ENCODE peak calls at places on chromosomes 3 and 15, in six cellular contexts. One of them, this sample, is unnamed.

GRCh38 chr3:175940243-175940642 is 1081.1 kb downstream of the NAALADL2 start:
- DNase-seq in mesenchymal stem cell: peak
- DNase-seq in neuronal stem cell: no peak
- DNase-seq in IMR-90: peak
- DNase-seq in H9: no peak
- DNase-seq in H1: no peak
- DNase-seq in this sample: peak

GRCh38 chr3:138461696-138462295 is 27.4 kb downstream of the ESYT3 start:
- DNase-seq in mesenchymal stem cell: no peak
- DNase-seq in neuronal stem cell: no peak
- DNase-seq in IMR-90: no peak
- DNase-seq in H9: peak
- DNase-seq in H1: no peak
- DNase-seq in this sample: no peak

GRCh38 chr15:92907880-92908279 is 7.8 kb downstream of the CHD2 start:
- DNase-seq in mesenchymal stem cell: peak
- DNase-seq in neuronal stem cell: no peak
- DNase-seq in IMR-90: peak
- DNase-seq in H9: no peak
- DNase-seq in H1: no peak
- DNase-seq in this sample: no peak

GRCh38 chr15:50549326-50549725 is 2.9 kb upstream of the USP50 start:
- DNase-seq in mesenchymal stem cell: no peak
- DNase-seq in neuronal stem cell: no peak
- DNase-seq in IMR-90: no peak
- DNase-seq in H9: no peak
- DNase-seq in H1: no peak
- DNase-seq in this sample: no peak

GRCh38 chr3:109114746-109115145 is 3.2 kb downstream of the MORC1 start:
- DNase-seq in mesenchymal stem cell: no peak
- DNase-seq in neuronal stem cell: no peak
- DNase-seq in IMR-90: no peak
- DNase-seq in H9: no peak
- DNase-seq in H1: no peak
- DNase-seq in this sample: no peak

GRCh38 chr3:33989229-33989628 is 190.8 kb downstream of the PDCD6IP start:
- DNase-seq in mesenchymal stem cell: no peak
- DNase-seq in neuronal stem cell: no peak
- DNase-seq in IMR-90: no peak
- DNase-seq in H9: peak
- DNase-seq in H1: no peak
- DNase-seq in this sample: no peak

GRCh38 chr3:51681453-51681852 is 10.4 kb downstream of the TEX264 start:
- DNase-seq in mesenchymal stem cell: no peak
- DNase-seq in neuronal stem cell: no peak
- DNase-seq in IMR-90: peak
- DNase-seq in H9: no peak
- DNase-seq in H1: no peak
- DNase-seq in this sample: no peak

GRCh38 chr3:13657660-13658435 is 108.9 kb downstream of the FBLN2 start:
- DNase-seq in mesenchymal stem cell: peak
- DNase-seq in neuronal stem cell: no peak
- DNase-seq in IMR-90: peak
- DNase-seq in H9: peak
- DNase-seq in H1: no peak
- DNase-seq in this sample: peak

GRCh38 chr3:65170357-65171090 is 482.7 kb upstream of the ADAMTS9 start:
- DNase-seq in mesenchymal stem cell: peak
- DNase-seq in neuronal stem cell: no peak
- DNase-seq in IMR-90: peak
- DNase-seq in H9: no peak
- DNase-seq in H1: no peak
- DNase-seq in this sample: peak

GRCh38 chr3:143412084-143412483 is 292.5 kb downstream of the CHST2 start:
- DNase-seq in mesenchymal stem cell: no peak
- DNase-seq in neuronal stem cell: no peak
- DNase-seq in IMR-90: no peak
- DNase-seq in H9: no peak
- DNase-seq in H1: no peak
- DNase-seq in this sample: no peak

GRCh38 chr3:68740087-68740486 is 192.3 kb downstream of the TAFA4 start:
- DNase-seq in mesenchymal stem cell: no peak
- DNase-seq in neuronal stem cell: no peak
- DNase-seq in IMR-90: no peak
- DNase-seq in H9: no peak
- DNase-seq in H1: no peak
- DNase-seq in this sample: no peak

GRCh38 chr15:101127503-101128076 is 124.3 kb downstream of the CHSY1 start:
- DNase-seq in mesenchymal stem cell: peak
- DNase-seq in neuronal stem cell: no peak
- DNase-seq in IMR-90: peak
- DNase-seq in H9: no peak
- DNase-seq in H1: no peak
- DNase-seq in this sample: no peak

GRCh38 chr3:29430558-29430971 is 149.7 kb downstream of the RBMS3 start:
- DNase-seq in mesenchymal stem cell: peak
- DNase-seq in neuronal stem cell: peak
- DNase-seq in IMR-90: peak
- DNase-seq in H9: no peak
- DNase-seq in H1: no peak
- DNase-seq in this sample: peak

GRCh38 chr3:196431193-196432136 is 762 bp downstream of the UBXN7 start:
- DNase-seq in mesenchymal stem cell: peak
- DNase-seq in neuronal stem cell: peak
- DNase-seq in IMR-90: peak
- DNase-seq in H9: no peak
- DNase-seq in H1: no peak
- DNase-seq in this sample: peak

DNA sequence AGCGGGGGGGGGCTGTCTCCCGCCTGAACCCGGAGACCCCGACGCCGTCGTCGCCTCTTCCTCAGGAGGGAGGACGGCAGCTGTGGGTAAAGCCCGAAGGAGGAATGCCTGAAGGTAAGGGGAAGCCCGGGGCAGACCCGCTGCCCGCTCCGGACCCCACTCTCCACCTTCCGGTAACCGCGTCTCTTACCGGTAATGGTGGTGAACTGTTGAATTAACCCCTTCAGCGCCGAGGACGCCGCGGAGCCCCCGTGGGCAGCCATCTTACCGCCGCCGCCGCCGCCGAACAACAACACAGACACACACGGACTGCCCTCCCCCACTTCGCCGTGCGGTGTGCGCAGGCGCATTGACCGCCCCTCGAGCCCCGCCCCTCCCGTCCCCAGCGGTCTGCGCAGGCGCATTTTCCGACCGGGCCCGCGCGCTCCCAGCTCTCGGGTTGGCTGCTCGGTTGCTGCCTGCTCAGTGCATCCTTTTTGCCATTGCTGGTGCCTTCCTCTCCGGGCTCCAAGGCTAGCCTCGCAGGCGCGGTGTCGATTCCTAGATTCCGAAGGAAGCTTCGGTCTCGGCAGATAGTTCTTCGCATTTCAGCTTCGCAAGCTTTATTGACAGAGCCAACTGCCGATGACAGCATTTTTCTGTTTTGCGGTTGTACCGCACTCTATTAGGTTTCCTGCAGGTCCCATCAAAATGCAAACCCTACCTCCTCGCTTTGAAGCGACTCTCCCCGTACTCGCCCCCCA is at the start of gene UBXN7:
- DNase-seq in mesenchymal stem cell: peak
- DNase-seq in neuronal stem cell: peak
- DNase-seq in IMR-90: peak
- DNase-seq in H9: peak
- DNase-seq in H1: peak
- DNase-seq in this sample: peak
- H3K18ac ChIP-seq in mesenchymal stem cell: peak
- H3K18ac ChIP-seq in neuronal stem cell: peak
- H3K18ac ChIP-seq in IMR-90: peak
- H3K18ac ChIP-seq in H9: peak
- H3K18ac ChIP-seq in H1: peak
- H3K18ac ChIP-seq in this sample: peak

GRCh38 chr15:74431116-74431515 is 2.6 kb downstream of the SEMA7A start:
- DNase-seq in mesenchymal stem cell: no peak
- DNase-seq in neuronal stem cell: no peak
- DNase-seq in IMR-90: no peak
- DNase-seq in H9: no peak
- DNase-seq in H1: no peak
- DNase-seq in this sample: no peak

GRCh38 chr15:74430510-74430951 is 3.2 kb downstream of the SEMA7A start:
- DNase-seq in mesenchymal stem cell: no peak
- DNase-seq in neuronal stem cell: no peak
- DNase-seq in IMR-90: no peak
- DNase-seq in H9: no peak
- DNase-seq in H1: no peak
- DNase-seq in this sample: no peak

GRCh38 chr15:74432271-74432967 is 1.3 kb downstream of the SEMA7A start:
- DNase-seq in mesenchymal stem cell: no peak
- DNase-seq in neuronal stem cell: no peak
- DNase-seq in IMR-90: no peak
- DNase-seq in H9: no peak
- DNase-seq in H1: no peak
- DNase-seq in this sample: no peak

GRCh38 chr15:74432968-74433591 is 678 bp downstream of the SEMA7A start:
- DNase-seq in mesenchymal stem cell: no peak
- DNase-seq in neuronal stem cell: no peak
- DNase-seq in IMR-90: no peak
- DNase-seq in H9: no peak
- DNase-seq in H1: no peak
- DNase-seq in this sample: no peak

GRCh38 chr15:74431645-74432044 is 2.1 kb downstream of the SEMA7A start:
- DNase-seq in mesenchymal stem cell: no peak
- DNase-seq in neuronal stem cell: no peak
- DNase-seq in IMR-90: no peak
- DNase-seq in H9: no peak
- DNase-seq in H1: no peak
- DNase-seq in this sample: no peak
- H2BK15ac ChIP-seq in mesenchymal stem cell: no peak
- H2BK15ac ChIP-seq in neuronal stem cell: no peak
- H2BK15ac ChIP-seq in IMR-90: no peak
- H2BK15ac ChIP-seq in H9: no peak
- H2BK15ac ChIP-seq in H1: no peak
- H2BK15ac ChIP-seq in this sample: no peak

GRCh38 chr3:15267502-15267901 is 61.5 kb downstream of the CAPN7 start:
- DNase-seq in mesenchymal stem cell: no peak
- DNase-seq in neuronal stem cell: no peak
- DNase-seq in IMR-90: no peak
- DNase-seq in H9: no peak
- DNase-seq in H1: no peak
- DNase-seq in this sample: no peak
- H3K18ac ChIP-seq in mesenchymal stem cell: no peak
- H3K18ac ChIP-seq in neuronal stem cell: no peak
- H3K18ac ChIP-seq in IMR-90: no peak
- H3K18ac ChIP-seq in H9: no peak
- H3K18ac ChIP-seq in H1: no peak
- H3K18ac ChIP-seq in this sample: no peak

GRCh38 chr3:100093826-100094225 is 20.5 kb downstream of the FILIP1L start:
- DNase-seq in mesenchymal stem cell: no peak
- DNase-seq in neuronal stem cell: no peak
- DNase-seq in IMR-90: no peak
- DNase-seq in H9: no peak
- DNase-seq in H1: no peak
- DNase-seq in this sample: no peak
- H2BK15ac ChIP-seq in mesenchymal stem cell: no peak
- H2BK15ac ChIP-seq in neuronal stem cell: no peak
- H2BK15ac ChIP-seq in IMR-90: no peak
- H2BK15ac ChIP-seq in H9: no peak
- H2BK15ac ChIP-seq in H1: no peak
- H2BK15ac ChIP-seq in this sample: no peak

GRCh38 chr3:149657458-149657795 is 398 bp downstream of the WWTR1 start:
- DNase-seq in mesenchymal stem cell: peak
- DNase-seq in neuronal stem cell: no peak
- DNase-seq in IMR-90: peak
- DNase-seq in H9: no peak
- DNase-seq in H1: no peak
- DNase-seq in this sample: peak

GRCh38 chr3:149659173-149659468 is 1.3 kb upstream of the WWTR1 start:
- DNase-seq in mesenchymal stem cell: no peak
- DNase-seq in neuronal stem cell: no peak
- DNase-seq in IMR-90: no peak
- DNase-seq in H9: no peak
- DNase-seq in H1: no peak
- DNase-seq in this sample: no peak

GRCh38 chr3:149658444-149659172 is 783 bp upstream of the WWTR1 start:
- DNase-seq in mesenchymal stem cell: peak
- DNase-seq in neuronal stem cell: peak
- DNase-seq in IMR-90: peak
- DNase-seq in H9: peak
- DNase-seq in H1: no peak
- DNase-seq in this sample: peak

GRCh38 chr3:149655826-149656599 is 1.8 kb downstream of the WWTR1 start:
- DNase-seq in mesenchymal stem cell: peak
- DNase-seq in neuronal stem cell: no peak
- DNase-seq in IMR-90: no peak
- DNase-seq in H9: no peak
- DNase-seq in H1: no peak
- DNase-seq in this sample: no peak

GRCh38 chr3:149657796-149658443 is at the start of gene WWTR1:
- DNase-seq in mesenchymal stem cell: peak
- DNase-seq in neuronal stem cell: peak
- DNase-seq in IMR-90: peak
- DNase-seq in H9: peak
- DNase-seq in H1: peak
- DNase-seq in this sample: peak
- H3K18ac ChIP-seq in mesenchymal stem cell: peak
- H3K18ac ChIP-seq in neuronal stem cell: peak
- H3K18ac ChIP-seq in IMR-90: peak
- H3K18ac ChIP-seq in H9: peak
- H3K18ac ChIP-seq in H1: peak
- H3K18ac ChIP-seq in this sample: peak